ENCODE peak calls at places on chromosome 9, in five cellular contexts. One of them, this sample, is unnamed.
A peak's percentile ranks its signal among the peaks of the same experiment; 100 is the strongest.

GRCh38 chr9:131234799-131235479 is 41.4 kb downstream of the FAM78A start:
- DNase-seq in fibroblast of mammary gland: no peak
- DNase-seq in CD8-positive, alpha-beta T cell: no peak
- DNase-seq in PC-9: no peak
- DNase-seq in kidney epithelial cell: no peak
- DNase-seq in this sample: no peak

GRCh38 chr9:120904061-120904998 is 22.3 kb downstream of the TRAF1 start:
- DNase-seq in fibroblast of mammary gland: no peak
- DNase-seq in CD8-positive, alpha-beta T cell: peak; percentile 87
- DNase-seq in PC-9: no peak
- DNase-seq in kidney epithelial cell: no peak
- DNase-seq in this sample: no peak

GRCh38 chr9:32723801-32724200 is 59.5 kb upstream of the TMEM215 start:
- DNase-seq in fibroblast of mammary gland: peak; percentile 71
- DNase-seq in CD8-positive, alpha-beta T cell: no peak
- DNase-seq in PC-9: no peak
- DNase-seq in kidney epithelial cell: no peak
- DNase-seq in this sample: peak; percentile 7

GRCh38 chr9:79671558-79671957 is 99.8 kb downstream of the TLE4 start:
- DNase-seq in fibroblast of mammary gland: no peak
- DNase-seq in CD8-positive, alpha-beta T cell: no peak
- DNase-seq in PC-9: no peak
- DNase-seq in kidney epithelial cell: no peak
- DNase-seq in this sample: peak; percentile 44

GRCh38 chr9:77752566-77752965 is 104.4 kb upstream of the GNA14 start:
- DNase-seq in fibroblast of mammary gland: peak; percentile 88
- DNase-seq in CD8-positive, alpha-beta T cell: no peak
- DNase-seq in PC-9: no peak
- DNase-seq in kidney epithelial cell: no peak
- DNase-seq in this sample: peak; percentile 84

GRCh38 chr9:117073539-117074336 is 341.1 kb downstream of the ASTN2 start:
- DNase-seq in fibroblast of mammary gland: no peak
- DNase-seq in CD8-positive, alpha-beta T cell: no peak
- DNase-seq in PC-9: peak; percentile 25
- DNase-seq in kidney epithelial cell: no peak
- DNase-seq in this sample: no peak

GRCh38 chr9:80555782-80556325 is 984.1 kb downstream of the TLE4 start:
- DNase-seq in fibroblast of mammary gland: peak; percentile 49
- DNase-seq in CD8-positive, alpha-beta T cell: no peak
- DNase-seq in PC-9: no peak
- DNase-seq in kidney epithelial cell: no peak
- DNase-seq in this sample: peak; percentile 10

GRCh38 chr9:114844766-114845165 is 38.9 kb upstream of the TNFSF15 start:
- DNase-seq in fibroblast of mammary gland: no peak
- DNase-seq in CD8-positive, alpha-beta T cell: no peak
- DNase-seq in PC-9: no peak
- DNase-seq in kidney epithelial cell: no peak
- DNase-seq in this sample: no peak

GRCh38 chr9:3459076-3459475 is 66.7 kb downstream of the RFX3 start:
- DNase-seq in fibroblast of mammary gland: peak; percentile 12
- DNase-seq in CD8-positive, alpha-beta T cell: no peak
- DNase-seq in PC-9: no peak
- DNase-seq in kidney epithelial cell: no peak
- DNase-seq in this sample: no peak

GRCh38 chr9:114723926-114724325 is 41.9 kb upstream of the TEX48 start:
- DNase-seq in fibroblast of mammary gland: peak; percentile 51
- DNase-seq in CD8-positive, alpha-beta T cell: no peak
- DNase-seq in PC-9: no peak
- DNase-seq in kidney epithelial cell: no peak
- DNase-seq in this sample: peak; percentile 73

GRCh38 chr9:87127543-87127942 is 180.2 kb upstream of the GAS1 start:
- DNase-seq in fibroblast of mammary gland: peak; percentile 16
- DNase-seq in CD8-positive, alpha-beta T cell: no peak
- DNase-seq in PC-9: no peak
- DNase-seq in kidney epithelial cell: no peak
- DNase-seq in this sample: no peak

GRCh38 chr9:84862786-84863185 is 193.3 kb downstream of the NTRK2 start:
- DNase-seq in fibroblast of mammary gland: peak; percentile 43
- DNase-seq in CD8-positive, alpha-beta T cell: no peak
- DNase-seq in PC-9: no peak
- DNase-seq in kidney epithelial cell: peak; percentile 38
- DNase-seq in this sample: no peak

GRCh38 chr9:120032639-120033038 is 547.3 kb downstream of the CDK5RAP2 start:
- DNase-seq in fibroblast of mammary gland: peak; percentile 8
- DNase-seq in CD8-positive, alpha-beta T cell: no peak
- DNase-seq in PC-9: no peak
- DNase-seq in kidney epithelial cell: no peak
- DNase-seq in this sample: no peak

GRCh38 chr9:17134843-17135577 is at the start of gene CNTLN:
- DNase-seq in fibroblast of mammary gland: peak; percentile 90
- DNase-seq in CD8-positive, alpha-beta T cell: peak; percentile 27
- DNase-seq in PC-9: peak; percentile 87
- DNase-seq in kidney epithelial cell: peak; percentile 29
- DNase-seq in this sample: peak; percentile 88

GRCh38 chr9:4740373-4740622 is 704 bp downstream of the AK3 start:
- DNase-seq in fibroblast of mammary gland: peak; percentile 39
- DNase-seq in CD8-positive, alpha-beta T cell: no peak
- DNase-seq in PC-9: no peak
- DNase-seq in kidney epithelial cell: no peak
- DNase-seq in this sample: peak; percentile 38

GRCh38 chr9:89482056-89482784 is 15.7 kb downstream of the SEMA4D start:
- DNase-seq in fibroblast of mammary gland: no peak
- DNase-seq in CD8-positive, alpha-beta T cell: no peak
- DNase-seq in PC-9: no peak
- DNase-seq in kidney epithelial cell: no peak
- DNase-seq in this sample: no peak

GRCh38 chr9:89483592-89484474 is 14.1 kb downstream of the SEMA4D start:
- DNase-seq in fibroblast of mammary gland: no peak
- DNase-seq in CD8-positive, alpha-beta T cell: peak; percentile 85
- DNase-seq in PC-9: no peak
- DNase-seq in kidney epithelial cell: no peak
- DNase-seq in this sample: no peak

GRCh38 chr9:89486681-89487080 is 11.2 kb downstream of the SEMA4D start:
- DNase-seq in fibroblast of mammary gland: no peak
- DNase-seq in CD8-positive, alpha-beta T cell: no peak
- DNase-seq in PC-9: no peak
- DNase-seq in kidney epithelial cell: no peak
- DNase-seq in this sample: no peak

GRCh38 chr9:89482950-89483349 is 15.0 kb downstream of the SEMA4D start:
- DNase-seq in fibroblast of mammary gland: no peak
- DNase-seq in CD8-positive, alpha-beta T cell: no peak
- DNase-seq in PC-9: no peak
- DNase-seq in kidney epithelial cell: no peak
- DNase-seq in this sample: no peak

GRCh38 chr9:89484475-89485404 is 13.2 kb downstream of the SEMA4D start:
- DNase-seq in fibroblast of mammary gland: peak; percentile 7
- DNase-seq in CD8-positive, alpha-beta T cell: no peak
- DNase-seq in PC-9: no peak
- DNase-seq in kidney epithelial cell: peak; percentile 66
- DNase-seq in this sample: no peak
- H3K4me3 ChIP-seq in fibroblast of mammary gland: no peak overlapping the region
- H3K4me3 ChIP-seq in CD8-positive, alpha-beta T cell: peak overlapping the region; percentile 52
- H3K4me3 ChIP-seq in PC-9: no peak overlapping the region
- H3K4me3 ChIP-seq in kidney epithelial cell: no peak overlapping the region
- H3K4me3 ChIP-seq in this sample: no peak overlapping the region

GRCh38 chr9:137878957-137879555 is 1.5 kb downstream of the CACNA1B start:
- DNase-seq in fibroblast of mammary gland: no peak
- DNase-seq in CD8-positive, alpha-beta T cell: no peak
- DNase-seq in PC-9: no peak
- DNase-seq in kidney epithelial cell: no peak
- DNase-seq in this sample: no peak
- H3K4me3 ChIP-seq in fibroblast of mammary gland: no peak overlapping the region
- H3K4me3 ChIP-seq in CD8-positive, alpha-beta T cell: no peak overlapping the region
- H3K4me3 ChIP-seq in PC-9: no peak overlapping the region
- H3K4me3 ChIP-seq in kidney epithelial cell: no peak overlapping the region
- H3K4me3 ChIP-seq in this sample: no peak overlapping the region

GRCh38 chr9:136052433-136052880 is 42.6 kb downstream of the NACC2 start:
- DNase-seq in fibroblast of mammary gland: no peak
- DNase-seq in CD8-positive, alpha-beta T cell: no peak
- DNase-seq in PC-9: peak; percentile 85
- DNase-seq in kidney epithelial cell: peak; percentile 9
- DNase-seq in this sample: no peak
- H3K4me3 ChIP-seq in fibroblast of mammary gland: no peak overlapping the region
- H3K4me3 ChIP-seq in CD8-positive, alpha-beta T cell: no peak overlapping the region
- H3K4me3 ChIP-seq in PC-9: peak overlapping the region; percentile 74
- H3K4me3 ChIP-seq in kidney epithelial cell: peak overlapping the region; percentile 29
- H3K4me3 ChIP-seq in this sample: peak overlapping the region; percentile 62

DNA sequence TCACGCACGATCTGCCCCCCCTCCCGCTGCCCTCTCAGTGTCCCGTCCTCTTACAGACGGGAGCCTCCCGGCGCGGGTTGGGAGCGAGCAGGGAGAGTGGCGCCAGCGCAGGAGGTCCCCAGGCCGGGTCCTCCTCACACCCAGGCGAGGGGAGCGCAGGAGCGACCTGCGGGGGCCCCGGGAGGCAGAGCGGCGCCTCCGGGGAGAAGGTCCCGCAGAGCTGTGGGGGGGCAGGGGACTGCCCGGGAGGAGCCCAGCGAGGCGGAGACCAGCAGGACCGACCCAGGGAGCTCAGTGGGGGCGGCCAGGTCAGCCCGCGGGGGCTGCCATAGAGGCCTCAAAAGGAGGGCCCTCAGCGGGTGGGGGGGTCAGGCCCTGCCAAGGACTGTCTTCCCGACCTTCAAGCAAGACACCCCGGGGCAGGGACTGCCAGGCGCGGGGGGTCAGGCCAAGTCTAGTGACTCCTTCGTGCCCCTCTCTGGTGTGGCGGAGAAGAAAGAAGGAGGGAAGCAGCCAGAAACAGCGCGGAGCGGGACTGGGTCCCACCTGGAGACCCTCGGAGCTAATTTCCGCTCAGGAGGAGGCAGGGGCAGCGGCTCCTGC is 123.3 kb upstream of the ERCC6L2 start:
- DNase-seq in fibroblast of mammary gland: no peak
- DNase-seq in CD8-positive, alpha-beta T cell: no peak
- DNase-seq in PC-9: no peak
- DNase-seq in kidney epithelial cell: no peak
- DNase-seq in this sample: no peak
- H3K4me3 ChIP-seq in fibroblast of mammary gland: no peak overlapping the region
- H3K4me3 ChIP-seq in CD8-positive, alpha-beta T cell: no peak overlapping the region
- H3K4me3 ChIP-seq in PC-9: no peak overlapping the region
- H3K4me3 ChIP-seq in kidney epithelial cell: peak overlapping the region; percentile 11
- H3K4me3 ChIP-seq in this sample: no peak overlapping the region

GRCh38 chr9:81648891-81649290 is 40.5 kb downstream of the TLE1 start:
- DNase-seq in fibroblast of mammary gland: no peak
- DNase-seq in CD8-positive, alpha-beta T cell: no peak
- DNase-seq in PC-9: no peak
- DNase-seq in kidney epithelial cell: no peak
- DNase-seq in this sample: no peak

GRCh38 chr9:81646337-81646736 is 43.0 kb downstream of the TLE1 start:
- DNase-seq in fibroblast of mammary gland: no peak
- DNase-seq in CD8-positive, alpha-beta T cell: no peak
- DNase-seq in PC-9: no peak
- DNase-seq in kidney epithelial cell: no peak
- DNase-seq in this sample: no peak

GRCh38 chr9:81652058-81652457 is 37.3 kb downstream of the TLE1 start:
- DNase-seq in fibroblast of mammary gland: no peak
- DNase-seq in CD8-positive, alpha-beta T cell: no peak
- DNase-seq in PC-9: no peak
- DNase-seq in kidney epithelial cell: no peak
- DNase-seq in this sample: no peak

GRCh38 chr9:81650836-81651545 is 38.4 kb downstream of the TLE1 start:
- DNase-seq in fibroblast of mammary gland: no peak
- DNase-seq in CD8-positive, alpha-beta T cell: no peak
- DNase-seq in PC-9: no peak
- DNase-seq in kidney epithelial cell: no peak
- DNase-seq in this sample: no peak

DNA sequence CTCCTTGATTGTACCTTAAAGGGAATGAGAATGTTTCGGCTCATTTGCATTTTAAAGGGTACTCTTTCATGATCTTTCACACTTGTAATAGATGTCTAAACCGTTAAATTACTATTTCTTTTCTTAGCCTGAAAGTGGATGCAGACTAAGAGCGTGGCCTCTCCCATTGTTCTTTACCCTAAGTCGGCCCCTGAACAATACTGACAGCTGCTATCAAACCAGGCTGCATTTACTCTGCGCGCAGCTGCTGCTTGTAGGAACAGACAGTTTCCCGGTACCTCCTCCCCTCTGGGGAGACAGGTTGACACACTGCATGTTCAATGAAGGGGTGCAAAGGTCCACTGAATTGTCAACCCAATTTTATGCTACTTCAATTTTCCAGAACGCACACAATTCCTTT is 39.9 kb downstream of the TLE1 start:
- DNase-seq in fibroblast of mammary gland: no peak
- DNase-seq in CD8-positive, alpha-beta T cell: no peak
- DNase-seq in PC-9: no peak
- DNase-seq in kidney epithelial cell: no peak
- DNase-seq in this sample: no peak
- H3K4me3 ChIP-seq in fibroblast of mammary gland: no peak overlapping the region
- H3K4me3 ChIP-seq in CD8-positive, alpha-beta T cell: no peak overlapping the region
- H3K4me3 ChIP-seq in PC-9: no peak overlapping the region
- H3K4me3 ChIP-seq in kidney epithelial cell: no peak overlapping the region
- H3K4me3 ChIP-seq in this sample: no peak overlapping the region

GRCh38 chr9:134057751-134058701 is 9.8 kb downstream of the BRD3 start:
- DNase-seq in fibroblast of mammary gland: no peak
- DNase-seq in CD8-positive, alpha-beta T cell: no peak
- DNase-seq in PC-9: no peak
- DNase-seq in kidney epithelial cell: no peak
- DNase-seq in this sample: no peak
- H3K4me3 ChIP-seq in fibroblast of mammary gland: no peak overlapping the region
- H3K4me3 ChIP-seq in CD8-positive, alpha-beta T cell: no peak overlapping the region
- H3K4me3 ChIP-seq in PC-9: no peak overlapping the region
- H3K4me3 ChIP-seq in kidney epithelial cell: no peak overlapping the region
- H3K4me3 ChIP-seq in this sample: no peak overlapping the region

GRCh38 chr9:111038336-111039202 is at the start of gene LPAR1:
- DNase-seq in fibroblast of mammary gland: peak; percentile 66
- DNase-seq in CD8-positive, alpha-beta T cell: no peak
- DNase-seq in PC-9: peak; percentile 53
- DNase-seq in kidney epithelial cell: no peak
- DNase-seq in this sample: peak; percentile 70

GRCh38 chr9:111039203-111039907 is 1.1 kb upstream of the LPAR1 start:
- DNase-seq in fibroblast of mammary gland: no peak
- DNase-seq in CD8-positive, alpha-beta T cell: no peak
- DNase-seq in PC-9: no peak
- DNase-seq in kidney epithelial cell: no peak
- DNase-seq in this sample: no peak

GRCh38 chr9:111037744-111038335 is 430 bp downstream of the LPAR1 start:
- DNase-seq in fibroblast of mammary gland: peak; percentile 30
- DNase-seq in CD8-positive, alpha-beta T cell: no peak
- DNase-seq in PC-9: peak; percentile 57
- DNase-seq in kidney epithelial cell: no peak
- DNase-seq in this sample: peak; percentile 36

GRCh38 chr9:111036068-111036789 is 2.0 kb downstream of the LPAR1 start:
- DNase-seq in fibroblast of mammary gland: peak; percentile 82
- DNase-seq in CD8-positive, alpha-beta T cell: no peak
- DNase-seq in PC-9: peak; percentile 41
- DNase-seq in kidney epithelial cell: no peak
- DNase-seq in this sample: peak; percentile 66

GRCh38 chr9:111036946-111037743 is 1.1 kb downstream of the LPAR1 start:
- DNase-seq in fibroblast of mammary gland: peak; percentile 56
- DNase-seq in CD8-positive, alpha-beta T cell: no peak
- DNase-seq in PC-9: no peak
- DNase-seq in kidney epithelial cell: no peak
- DNase-seq in this sample: peak; percentile 54
- H3K4me3 ChIP-seq in fibroblast of mammary gland: peak overlapping the region; percentile 80
- H3K4me3 ChIP-seq in CD8-positive, alpha-beta T cell: no peak overlapping the region
- H3K4me3 ChIP-seq in PC-9: peak overlapping the region; percentile 74
- H3K4me3 ChIP-seq in kidney epithelial cell: peak overlapping the region; percentile 66
- H3K4me3 ChIP-seq in this sample: peak overlapping the region; percentile 80

This sample was measured in fibroblast of villous mesenchyme.